ENCODE peak calls at places on chromosomes 4 and X, in seven cellular contexts. M is stimulated activated CD8-positive, alpha-beta memory T cell treated with anti-CD3 and anti-CD28 coated beads, Interleukin-7, amount 100 ng/mL, for 24 hours; Q is glutamatergic neuron; D is choroid plexus epithelial cell; G is stimulated activated CD4-positive, alpha-beta T cell treated with anti-CD3 and anti-CD28 coated beads, TNF-alpha, amount 100 ng/mL, for 4 hours; V is T-helper 9 cell; U is hippocampal formation. R is an unnamed sample.

GRCh38 chrX:7996414-7996813 is 69.2 kb upstream of the PNPLA4 start:
- DNase-seq in M (no peak), Q (peak), D (peak), G (no peak), V (peak), U (peak), R (peak)

GRCh38 chr4:151316645-151317044 is 8.8 kb downstream of the SH3D19 start:
- DNase-seq in M (no peak), Q (no peak), D (no peak), G (no peak), V (no peak), U (no peak), R (no peak)

GRCh38 chr4:95415346-95415771 is 133.4 kb downstream of the UNC5C start:
- DNase-seq in M (no peak), Q (no peak), D (peak), G (no peak), V (no peak), U (no peak), R (peak)

GRCh38 chrX:2371026-2371778 is 129.6 kb downstream of the DHRSX start:
- DNase-seq in M (no peak), Q (no peak), D (peak), G (no peak), V (no peak), U (no peak), R (peak)

GRCh38 chrX:3435057-3435456 is 88.6 kb upstream of the MXRA5 start:
- DNase-seq in M (no peak), Q (no peak), D (no peak), G (no peak), V (no peak), U (no peak), R (no peak)

GRCh38 chr4:76673361-76673760 is 224.6 kb downstream of the SOWAHB start:
- DNase-seq in M (no peak), Q (no peak), D (peak), G (no peak), V (no peak), U (no peak), R (no peak)

GRCh38 chrX:68827848-68828562 is 816 bp upstream of the EFNB1 start:
- DNase-seq in M (peak), Q (peak), D (peak), G (peak), V (peak), U (peak), R (peak)

GRCh38 chr4:145176641-145177432 is 3.6 kb downstream of the OTUD4 start:
- DNase-seq in M (no peak), Q (no peak), D (no peak), G (no peak), V (no peak), U (no peak), R (peak)

GRCh38 chrX:133923548-133923947 is 61.8 kb downstream of the GPC3 start:
- DNase-seq in M (no peak), Q (no peak), D (no peak), G (no peak), V (no peak), U (no peak), R (no peak)

GRCh38 chr4:677431-678293 is 3.3 kb downstream of the MYL5 start:
- DNase-seq in M (no peak), Q (peak), D (no peak), G (no peak), V (no peak), U (no peak), R (peak)

GRCh38 chr4:24675723-24676122 is 91.4 kb upstream of the DHX15 start:
- DNase-seq in M (no peak), Q (no peak), D (no peak), G (no peak), V (no peak), U (no peak), R (no peak)

GRCh38 chrX:581066-581465 is 49.5 kb upstream of the SHOX start:
- DNase-seq in M (no peak), Q (no peak), D (no peak), G (no peak), V (no peak), U (no peak), R (no peak)

GRCh38 chrX:40166582-40166981 is 68.8 kb upstream of the BCOR start:
- DNase-seq in M (no peak), Q (peak), D (no peak), G (no peak), V (no peak), U (no peak), R (peak)

GRCh38 chr4:98519268-98519993 is 139.0 kb downstream of the TSPAN5 start:
- DNase-seq in M (no peak), Q (no peak), D (peak), G (no peak), V (no peak), U (no peak), R (peak)

GRCh38 chr4:36328130-36328529 is 46.7 kb downstream of the DTHD1 start:
- DNase-seq in M (no peak), Q (no peak), D (no peak), G (no peak), V (no peak), U (no peak), R (no peak)

GRCh38 chr4:155307731-155308277 is 69.0 kb downstream of the MAP9 start:
- DNase-seq in M (no peak), Q (no peak), D (no peak), G (no peak), V (no peak), U (no peak), R (no peak)

GRCh38 chr4:168630445-168631187 is 133.8 kb downstream of the PALLD start:
- DNase-seq in M (no peak), Q (no peak), D (peak), G (no peak), V (no peak), U (no peak), R (peak)

GRCh38 chr4:7307391-7308099 is 115.2 kb downstream of the SORCS2 start:
- DNase-seq in M (no peak), Q (no peak), D (no peak), G (no peak), V (no peak), U (no peak), R (no peak)

GRCh38 chr4:155005395-155006087 is 202.9 kb upstream of the NPY2R start:
- DNase-seq in M (no peak), Q (no peak), D (peak), G (no peak), V (no peak), U (no peak), R (peak)

GRCh38 chr4:61938250-61938846 is 738.2 kb downstream of the ADGRL3 start:
- DNase-seq in M (no peak), Q (no peak), D (no peak), G (no peak), V (no peak), U (no peak), R (no peak)

GRCh38 chrX:33183366-33183765 is 28.0 kb downstream of the DMD start:
- DNase-seq in M (no peak), Q (no peak), D (peak), G (no peak), V (no peak), U (no peak), R (peak)

GRCh38 chrX:44343412-44343942 is at the start of gene EFHC2:
- DNase-seq in M (peak), Q (peak), D (peak), G (no peak), V (peak), U (no peak), R (peak)

GRCh38 chr4:16450724-16451123 is 224.5 kb upstream of the TAPT1 start:
- DNase-seq in M (no peak), Q (no peak), D (peak), G (no peak), V (no peak), U (no peak), R (no peak)